ENCODE peak calls at places on chromosomes 2 and 18, in four cellular contexts. H is GM12878, R is K562, I is GM23248. M is an unnamed sample. For H3K27me3, the result is how much of the 10 kb centered on the place peaks cover.

GRCh38 chr18:48514786-48515185 is 24.0 kb upstream of the CTIF start:
- DNase-seq in H (no peak), R (no peak), I (no peak), M (no peak)

GRCh38 chr18:10336749-10337148 is 117.7 kb upstream of the APCDD1 start:
- DNase-seq in H (no peak), R (no peak), I (peak), M (no peak)

GRCh38 chr18:34370704-34371405 is 146.1 kb upstream of the NOL4 start:
- DNase-seq in H (no peak), R (no peak), I (no peak), M (no peak)

GRCh38 chr2:220243571-220243970 is 616.1 kb downstream of the SLC4A3 start:
- DNase-seq in H (no peak), R (no peak), I (no peak), M (no peak)

GRCh38 chr2:16196687-16197503 is 256.5 kb downstream of the MYCN start:
- DNase-seq in H (no peak), R (no peak), I (no peak), M (no peak)

GRCh38 chr2:97751752-97752151 is 38.4 kb downstream of the ZAP70 start:
- DNase-seq in H (no peak), R (no peak), I (no peak), M (no peak)

GRCh38 chr2:236173734-236174607 is 5.8 kb upstream of the GBX2 start:
- DNase-seq in H (no peak), R (no peak), I (no peak), M (peak)

GRCh38 chr2:181895788-181896187 is 4.3 kb downstream of the ITPRID2 start:
- DNase-seq in H (no peak), R (no peak), I (no peak), M (no peak)

GRCh38 chr2:234269769-234270204 is 219.3 kb downstream of the SPP2 start:
- DNase-seq in H (no peak), R (no peak), I (peak), M (no peak)

GRCh38 chr2:46943881-46944798 is 28.5 kb upstream of the MCFD2 start:
- DNase-seq in H (peak), R (no peak), I (no peak), M (no peak)

GRCh38 chr18:9683418-9684396 is 24.4 kb upstream of the RAB31 start:
- DNase-seq in H (no peak), R (peak), I (peak), M (peak)

GRCh38 chr2:126050991-126051736 is 604.8 kb upstream of the GYPC start:
- DNase-seq in H (no peak), R (no peak), I (no peak), M (no peak)

GRCh38 chr2:230230801-230231200 is 5.3 kb downstream of the SP140 start:
- DNase-seq in H (no peak), R (no peak), I (no peak), M (no peak)

GRCh38 chr2:26683583-26683982 is 8.9 kb upstream of the KCNK3 start:
- DNase-seq in H (no peak), R (no peak), I (no peak), M (peak)
- H3K27me3 ChIP-seq in H (under half), R (under half), I (half or more), M (under half)

GRCh38 chr2:218998414-218999002 is 5.3 kb upstream of the CRYBA2 start:
- DNase-seq in H (no peak), R (no peak), I (no peak), M (no peak)
- H3K9ac ChIP-seq in H (no peak), R (no peak), I (no peak), M (peak)

DNA sequence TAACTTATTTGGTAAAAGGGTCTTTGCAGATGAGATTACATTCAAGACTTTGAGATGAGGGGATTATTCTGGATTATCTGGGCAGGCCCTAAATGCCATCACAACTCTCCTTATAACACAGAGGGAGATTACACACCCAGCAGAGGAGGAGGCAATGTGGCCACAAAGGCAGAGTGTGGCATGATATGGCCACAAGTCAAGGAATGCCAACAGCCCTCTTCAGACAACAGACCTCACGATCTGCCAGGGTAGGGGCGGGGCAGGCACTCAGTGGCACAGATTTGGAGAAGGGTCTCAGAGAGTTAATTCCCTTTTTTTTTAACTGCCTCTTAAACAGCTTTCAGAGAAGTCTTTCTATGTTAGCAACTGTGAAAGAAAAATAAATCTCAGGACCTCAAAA is 96.9 kb downstream of the CYP26B1 start:
- DNase-seq in H (no peak), R (no peak), I (no peak), M (no peak)
- H3K27me3 ChIP-seq in H (under half), R (under half), I (under half), M (under half)

DNA sequence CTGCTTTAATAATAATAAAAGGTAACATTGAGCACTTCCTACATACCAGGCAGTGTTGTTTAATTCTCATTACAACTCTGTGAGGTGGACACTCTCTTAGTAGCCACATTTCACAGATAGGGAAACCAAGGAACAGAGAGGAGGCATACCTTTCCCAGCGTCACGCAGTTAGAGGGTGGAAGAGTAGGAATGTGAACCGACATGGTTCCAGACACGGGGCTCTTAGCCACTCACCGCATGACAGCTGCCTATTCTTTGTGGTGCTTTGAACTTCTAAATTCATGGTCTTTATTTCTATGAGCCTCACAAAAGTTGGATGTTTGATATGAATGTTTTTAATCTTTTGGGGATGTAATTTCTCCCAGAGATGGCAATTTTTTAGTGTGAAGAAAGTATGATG is 76.0 kb downstream of the OSBPL6 start:
- DNase-seq in H (no peak), R (no peak), I (no peak), M (no peak)
- H3K9ac ChIP-seq in H (no peak), R (no peak), I (no peak), M (no peak)

GRCh38 chr2:138780451-138780880 is 276 bp upstream of the NXPH2 start:
- DNase-seq in H (no peak), R (no peak), I (no peak), M (peak)
- H3K27me3 ChIP-seq in H (under half), R (under half), I (half or more), M (half or more)

GRCh38 chr2:168751104-168751768 is 51.2 kb upstream of the NOSTRIN start:
- DNase-seq in H (no peak), R (no peak), I (no peak), M (no peak)
- H3K9ac ChIP-seq in H (no peak), R (no peak), I (no peak), M (no peak)

M was measured in endodermal cell.